ENCODE peak calls at places on chromosomes 5 and 9, in eight cellular contexts. J, L, B, H, Q, V, R and D are unnamed samples.
A peak's percentile ranks its signal among the peaks of the same experiment; 100 is the strongest.

GRCh38 chr9:33868430-33869000 is 51.6 kb downstream of the UBE2R2 start:
- DNase-seq in J (no peak), L (no peak), B (peak; percentile 36), H (peak; percentile 15), Q (no peak), V (no peak), R (no peak), D (no peak)

GRCh38 chr5:8686707-8687106 is 817.8 kb downstream of the MTRR start:
- DNase-seq in J (no peak), L (no peak), B (no peak), H (peak; percentile 34), Q (no peak), V (no peak), R (no peak), D (no peak)

GRCh38 chr9:107548298-107549142 is 59.0 kb upstream of the KLF4 start:
- DNase-seq in J (no peak), L (no peak), B (peak; percentile 94), H (peak; percentile 14), Q (peak; percentile 54), V (no peak), R (no peak), D (no peak)

GRCh38 chr9:89661956-89662717 is 57.3 kb downstream of the GADD45G start:
- DNase-seq in J (peak; percentile 97), L (peak; percentile 97), B (peak; percentile 78), H (peak; percentile 99), Q (peak; percentile 98), V (peak; percentile 97), R (peak; percentile 95), D (peak; percentile 98)

GRCh38 chr5:149999359-149999758 is 1.1 kb downstream of the TIGD6 start:
- DNase-seq in J (no peak), L (no peak), B (no peak), H (no peak), Q (no peak), V (no peak), R (no peak), D (no peak)

GRCh38 chr9:38651400-38652042 is 31.1 kb upstream of the ANKRD18A start:
- DNase-seq in J (no peak), L (no peak), B (no peak), H (no peak), Q (no peak), V (no peak), R (no peak), D (no peak)

GRCh38 chr9:135574331-135574730 is 12.8 kb downstream of the PAEP start:
- DNase-seq in J (no peak), L (no peak), B (no peak), H (no peak), Q (no peak), V (no peak), R (no peak), D (no peak)

GRCh38 chr9:5620494-5620893 is 8.4 kb upstream of the RIC1 start:
- DNase-seq in J (no peak), L (no peak), B (no peak), H (no peak), Q (no peak), V (no peak), R (no peak), D (no peak)

GRCh38 chr5:52743012-52743411 is 44.7 kb upstream of the ITGA1 start:
- DNase-seq in J (no peak), L (no peak), B (no peak), H (no peak), Q (no peak), V (no peak), R (no peak), D (no peak)

GRCh38 chr5:173094012-173094661 is 38.0 kb downstream of the CREBRF start:
- DNase-seq in J (no peak), L (no peak), B (peak; percentile 87), H (no peak), Q (no peak), V (no peak), R (no peak), D (no peak)

GRCh38 chr5:57176350-57176857 is 2.5 kb downstream of the GPBP1 start:
- DNase-seq in J (no peak), L (no peak), B (peak; percentile 45), H (peak; percentile 13), Q (no peak), V (no peak), R (no peak), D (no peak)

GRCh38 chr5:143148461-143149170 is 254.9 kb downstream of the NR3C1 start:
- DNase-seq in J (no peak), L (no peak), B (no peak), H (no peak), Q (no peak), V (no peak), R (no peak), D (no peak)

GRCh38 chr9:105205787-105206511 is 38.5 kb upstream of the SLC44A1 start:
- DNase-seq in J (no peak), L (no peak), B (peak; percentile 74), H (peak; percentile 42), Q (peak; percentile 86), V (no peak), R (no peak), D (no peak)

GRCh38 chr5:163861670-163862069 is 356.3 kb downstream of the MAT2B start:
- DNase-seq in J (no peak), L (no peak), B (peak; percentile 4), H (no peak), Q (no peak), V (no peak), R (no peak), D (no peak)

GRCh38 chr9:114501786-114502682 is 3.2 kb downstream of the WHRN start:
- DNase-seq in J (no peak), L (peak; percentile 44), B (peak; percentile 53), H (peak; percentile 74), Q (no peak), V (no peak), R (no peak), D (no peak)

GRCh38 chr5:1174122-1174936 is 27.1 kb upstream of the SLC6A19 start:
- DNase-seq in J (peak; percentile 90), L (no peak), B (peak; percentile 83), H (peak; percentile 54), Q (peak; percentile 34), V (peak; percentile 59), R (peak; percentile 58), D (peak; percentile 83)

GRCh38 chr9:13717356-13718057 is 438.0 kb upstream of the MPDZ start:
- DNase-seq in J (no peak), L (no peak), B (peak; percentile 20), H (no peak), Q (no peak), V (no peak), R (no peak), D (no peak)

GRCh38 chr5:3694819-3695218 is 99.2 kb downstream of the IRX1 start:
- DNase-seq in J (no peak), L (no peak), B (no peak), H (no peak), Q (no peak), V (no peak), R (no peak), D (no peak)

GRCh38 chr5:180198208-180198607 is 10.8 kb downstream of the RASGEF1C start:
- DNase-seq in J (no peak), L (no peak), B (no peak), H (no peak), Q (no peak), V (no peak), R (no peak), D (no peak)

GRCh38 chr5:86605881-86606280 is 11.9 kb upstream of the COX7C start:
- DNase-seq in J (no peak), L (no peak), B (no peak), H (no peak), Q (no peak), V (no peak), R (no peak), D (no peak)